ENCODE peak calls at places on chromosomes 11 and 22, in six cellular contexts. J, T, N, B, I and A are unnamed samples.

GRCh38 chr11:93715797-93716396 is 25.4 kb downstream of the TAF1D start:
- DNase-seq in J (no peak), T (no peak), N (no peak), B (no peak), I (no peak), A (no peak)

GRCh38 chr11:72630104-72630852 is 43.9 kb downstream of the PDE2A start:
- DNase-seq in J (no peak), T (no peak), N (no peak), B (no peak), I (no peak), A (no peak)

GRCh38 chr22:17107547-17107810 is 13.7 kb downstream of the TMEM121B start:
- DNase-seq in J (no peak), T (no peak), N (no peak), B (no peak), I (no peak), A (no peak)

GRCh38 chr22:22916215-22916951 is 28.8 kb downstream of the IGLL5 start:
- DNase-seq in J (no peak), T (no peak), N (no peak), B (no peak), I (no peak), A (peak)

GRCh38 chr22:41758231-41758630 is 42.2 kb upstream of the CCDC134 start:
- DNase-seq in J (no peak), T (no peak), N (no peak), B (no peak), I (no peak), A (no peak)

GRCh38 chr11:33910960-33911339 is 19.1 kb upstream of the LMO2 start:
- DNase-seq in J (no peak), T (no peak), N (no peak), B (no peak), I (no peak), A (no peak)

GRCh38 chr22:22666307-22667091 is 22.1 kb downstream of the GGTLC2 start:
- DNase-seq in J (no peak), T (peak), N (peak), B (peak), I (peak), A (peak)

GRCh38 chr11:108474664-108475485 is 7.5 kb upstream of the C11orf65 start:
- DNase-seq in J (no peak), T (no peak), N (no peak), B (no peak), I (peak), A (no peak)

GRCh38 chr11:14203392-14203791 is 155.6 kb downstream of the RRAS2 start:
- DNase-seq in J (no peak), T (no peak), N (no peak), B (no peak), I (no peak), A (no peak)

GRCh38 chr11:122509091-122509490 is 146.4 kb upstream of the UBASH3B start:
- DNase-seq in J (no peak), T (no peak), N (no peak), B (peak), I (no peak), A (peak)

GRCh38 chr11:8351223-8351622 is 87.5 kb upstream of the LMO1 start:
- DNase-seq in J (no peak), T (no peak), N (no peak), B (no peak), I (no peak), A (no peak)

GRCh38 chr22:50340157-50340879 is 2.8 kb upstream of the PPP6R2 start:
- DNase-seq in J (no peak), T (peak), N (no peak), B (peak), I (no peak), A (peak)

GRCh38 chr22:43851058-43851978 is 11.0 kb downstream of the SULT4A1 start:
- DNase-seq in J (no peak), T (no peak), N (no peak), B (no peak), I (no peak), A (no peak)